ENCODE peak calls at places on chromosomes 4 and X, in four cellular contexts. Q is heart left ventricle; W is activated CD8-positive, alpha-beta T cell treated with anti-CD3 and anti-CD28 coated beads for 36 hours; O is CD4-positive, alpha-beta T cell. Y is an unnamed sample.

GRCh38 chr4:100722866-100723459 is 205.1 kb upstream of the EMCN start:
- DNase-seq in Q (no peak), O (no peak), W (no peak), Y (no peak)

GRCh38 chr4:158538176-158538575 is 16.5 kb downstream of the RXFP1 start:
- DNase-seq in Q (no peak), O (no peak), W (no peak), Y (no peak)

GRCh38 chr4:8609406-8609805 is 16.8 kb downstream of the CPZ start:
- DNase-seq in Q (no peak), W (no peak), O (no peak), Y (no peak)

GRCh38 chrX:71251456-71251973 is 2.4 kb downstream of the ZMYM3 start:
- DNase-seq in O (no peak), W (peak), Q (no peak), Y (no peak)

GRCh38 chr4:123744664-123745290 is 348.2 kb downstream of the SPRY1 start:
- DNase-seq in Q (no peak), W (no peak), O (no peak), Y (no peak)

GRCh38 chrX:149312936-149313432 is 192.1 kb downstream of the IDS start:
- DNase-seq in W (no peak), Q (no peak), O (no peak), Y (no peak)

GRCh38 chr4:83731609-83732008 is 195.7 kb downstream of the GPAT3 start:
- DNase-seq in W (no peak), Q (no peak), O (no peak), Y (no peak)

GRCh38 chr4:2667428-2667827 is 88.7 kb downstream of the TNIP2 start:
- DNase-seq in O (no peak), W (no peak), Q (no peak), Y (no peak)

GRCh38 chr4:2393353-2394270 is 24.8 kb downstream of the ZFYVE28 start:
- DNase-seq in Q (no peak), W (no peak), O (no peak), Y (no peak)

GRCh38 chr4:113094327-113094726 is 44.9 kb downstream of the ANK2 start:
- DNase-seq in Q (no peak), O (no peak), W (no peak), Y (no peak)

DNA sequence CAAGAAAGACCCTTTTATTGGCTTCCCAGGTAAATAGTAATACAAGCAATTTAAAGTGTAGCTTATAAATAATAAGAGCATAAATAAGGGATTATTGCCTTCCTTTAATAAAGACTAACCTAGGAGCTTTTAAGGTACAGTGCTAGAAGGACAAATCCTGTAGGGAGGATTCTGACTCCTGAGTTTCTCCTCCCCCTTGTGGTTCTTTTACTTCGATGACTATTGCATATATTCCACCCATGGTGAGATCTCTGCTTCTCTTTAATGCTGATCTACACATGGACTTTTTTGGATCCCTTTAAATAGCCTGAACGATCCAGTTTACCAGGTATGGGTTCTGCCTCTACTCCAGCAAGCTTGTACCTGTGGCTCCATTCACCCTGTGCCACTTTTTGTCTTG is 2.5 kb downstream of the GALNT7 start:
- DNase-seq in Q (no peak), W (no peak), O (no peak), Y (no peak)
- TF ChIP-seq CTCF in Q (no peak), W (no peak), O (no peak), Y (no peak)

DNA sequence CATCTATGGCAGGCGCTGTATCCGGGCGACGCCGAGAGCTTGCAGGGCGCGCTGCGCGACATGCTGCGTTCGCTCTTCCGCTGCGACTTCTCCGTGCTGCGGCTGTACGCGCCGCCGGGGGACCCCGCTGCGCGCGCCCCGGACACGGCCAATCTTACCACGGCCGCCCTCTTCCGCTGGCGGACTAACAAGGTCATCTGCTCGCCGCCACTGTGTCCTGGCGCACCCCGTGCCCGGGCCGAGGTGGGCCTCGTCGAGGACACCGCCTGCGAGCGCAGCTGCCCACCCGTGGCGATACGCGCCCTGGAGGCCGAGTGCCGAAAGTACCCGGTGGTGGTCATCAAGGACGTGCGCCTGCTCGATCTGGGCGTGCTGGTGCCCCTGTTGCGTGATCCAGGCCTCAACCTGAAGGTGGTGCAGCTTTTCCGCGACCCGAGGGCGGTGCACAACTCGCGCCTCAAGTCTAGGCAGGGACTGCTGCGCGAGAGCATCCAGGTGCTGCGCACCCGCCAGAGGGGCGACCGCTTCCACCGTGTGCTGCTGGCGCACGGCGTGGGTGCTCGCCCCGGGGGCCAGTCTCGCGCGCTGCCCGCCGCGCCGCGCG is 874 bp downstream of the CHST7 start:
- DNase-seq in O (peak), W (peak), Q (no peak), Y (peak)
- TF ChIP-seq CTCF in O (no peak), W (no peak), Q (no peak), Y (no peak)

GRCh38 chr4:27176400-27176799 is 315.8 kb downstream of the STIM2 start:
- DNase-seq in W (peak), Q (no peak), O (no peak), Y (no peak)
- TF ChIP-seq CTCF in W (no peak), Q (no peak), O (no peak), Y (no peak)

GRCh38 chr4:189090174-189090814 is 850.4 kb upstream of the FRG1 start:
- DNase-seq in O (no peak), Q (no peak), W (no peak), Y (no peak)
- TF ChIP-seq CTCF in O (no peak), Q (no peak), W (no peak), Y (no peak)

GRCh38 chr4:140367738-140368137 is 5.7 kb upstream of the SCOC start:
- DNase-seq in O (no peak), W (no peak), Q (no peak), Y (no peak)

GRCh38 chr4:140368686-140369085 is 4.8 kb upstream of the SCOC start:
- DNase-seq in Q (no peak), W (no peak), O (no peak), Y (no peak)

GRCh38 chr4:140373328-140374129 is at the start of gene SCOC:
- DNase-seq in W (peak), Q (peak), O (peak), Y (peak)

GRCh38 chr4:140374130-140374477 is 658 bp downstream of the SCOC start:
- DNase-seq in O (no peak), W (no peak), Q (no peak), Y (no peak)

GRCh38 chr4:140372607-140373327 is 679 bp upstream of the SCOC start:
- DNase-seq in W (peak), Q (no peak), O (peak), Y (peak)
- TF ChIP-seq CTCF in W (peak), Q (no peak), O (peak), Y (peak)